ENCODE peak calls at places on chromosomes 12 and 14, in ten cellular contexts. One of them, this sample, is unnamed.

GRCh38 chr12:4116251-4117111 is 157.1 kb upstream of the CCND2 start:
- DNase-seq in Peyer's patch: peak
- DNase-seq in effector memory CD4-positive, alpha-beta T cell: no peak
- DNase-seq in PC-9: no peak
- DNase-seq in cardiac muscle cell: peak
- DNase-seq in SJCRH30: peak
- DNase-seq in HepG2: peak
- DNase-seq in DND-41: no peak
- DNase-seq in CD4-positive, alpha-beta memory T cell: no peak
- DNase-seq in vagina: no peak
- DNase-seq in this sample: no peak

GRCh38 chr14:92609955-92610354 is 96.4 kb downstream of the RIN3 start:
- DNase-seq in Peyer's patch: no peak
- DNase-seq in effector memory CD4-positive, alpha-beta T cell: no peak
- DNase-seq in PC-9: no peak
- DNase-seq in cardiac muscle cell: peak
- DNase-seq in SJCRH30: no peak
- DNase-seq in HepG2: no peak
- DNase-seq in DND-41: no peak
- DNase-seq in CD4-positive, alpha-beta memory T cell: no peak
- DNase-seq in vagina: no peak
- DNase-seq in this sample: no peak

GRCh38 chr14:103576371-103577024 is 13.7 kb downstream of the COA8 start:
- DNase-seq in Peyer's patch: peak
- DNase-seq in effector memory CD4-positive, alpha-beta T cell: no peak
- DNase-seq in PC-9: peak
- DNase-seq in cardiac muscle cell: peak
- DNase-seq in SJCRH30: peak
- DNase-seq in HepG2: no peak
- DNase-seq in DND-41: no peak
- DNase-seq in CD4-positive, alpha-beta memory T cell: no peak
- DNase-seq in vagina: no peak
- DNase-seq in this sample: no peak

GRCh38 chr14:53963491-53964227 is 7.0 kb upstream of the BMP4 start:
- DNase-seq in Peyer's patch: peak
- DNase-seq in effector memory CD4-positive, alpha-beta T cell: no peak
- DNase-seq in PC-9: peak
- DNase-seq in cardiac muscle cell: peak
- DNase-seq in SJCRH30: no peak
- DNase-seq in HepG2: no peak
- DNase-seq in DND-41: no peak
- DNase-seq in CD4-positive, alpha-beta memory T cell: no peak
- DNase-seq in vagina: no peak
- DNase-seq in this sample: no peak

GRCh38 chr14:51607677-51608076 is 44.0 kb upstream of the FRMD6 start:
- DNase-seq in Peyer's patch: no peak
- DNase-seq in effector memory CD4-positive, alpha-beta T cell: no peak
- DNase-seq in PC-9: no peak
- DNase-seq in cardiac muscle cell: no peak
- DNase-seq in SJCRH30: peak
- DNase-seq in HepG2: no peak
- DNase-seq in DND-41: no peak
- DNase-seq in CD4-positive, alpha-beta memory T cell: no peak
- DNase-seq in vagina: no peak
- DNase-seq in this sample: no peak

GRCh38 chr12:66942741-66943465 is 264.0 kb upstream of the GRIP1 start:
- DNase-seq in Peyer's patch: no peak
- DNase-seq in effector memory CD4-positive, alpha-beta T cell: no peak
- DNase-seq in PC-9: no peak
- DNase-seq in cardiac muscle cell: no peak
- DNase-seq in SJCRH30: peak
- DNase-seq in HepG2: no peak
- DNase-seq in DND-41: no peak
- DNase-seq in CD4-positive, alpha-beta memory T cell: no peak
- DNase-seq in vagina: no peak
- DNase-seq in this sample: no peak

GRCh38 chr12:57756406-57757341 is 1.8 kb downstream of the MARCHF9 start:
- DNase-seq in Peyer's patch: peak
- DNase-seq in effector memory CD4-positive, alpha-beta T cell: peak
- DNase-seq in PC-9: no peak
- DNase-seq in cardiac muscle cell: peak
- DNase-seq in SJCRH30: peak
- DNase-seq in HepG2: no peak
- DNase-seq in DND-41: peak
- DNase-seq in CD4-positive, alpha-beta memory T cell: peak
- DNase-seq in vagina: no peak
- DNase-seq in this sample: peak

GRCh38 chr14:23136566-23137133 is 17.6 kb upstream of the CEBPE start:
- DNase-seq in Peyer's patch: no peak
- DNase-seq in effector memory CD4-positive, alpha-beta T cell: no peak
- DNase-seq in PC-9: no peak
- DNase-seq in cardiac muscle cell: no peak
- DNase-seq in SJCRH30: no peak
- DNase-seq in HepG2: no peak
- DNase-seq in DND-41: no peak
- DNase-seq in CD4-positive, alpha-beta memory T cell: no peak
- DNase-seq in vagina: no peak
- DNase-seq in this sample: no peak

GRCh38 chr12:106498056-106498455 is 84.7 kb upstream of the RFX4 start:
- DNase-seq in Peyer's patch: no peak
- DNase-seq in effector memory CD4-positive, alpha-beta T cell: no peak
- DNase-seq in PC-9: no peak
- DNase-seq in cardiac muscle cell: peak
- DNase-seq in SJCRH30: no peak
- DNase-seq in HepG2: no peak
- DNase-seq in DND-41: no peak
- DNase-seq in CD4-positive, alpha-beta memory T cell: no peak
- DNase-seq in vagina: no peak
- DNase-seq in this sample: no peak

GRCh38 chr12:779745-780734 is 27.7 kb downstream of the WNK1 start:
- DNase-seq in Peyer's patch: no peak
- DNase-seq in effector memory CD4-positive, alpha-beta T cell: no peak
- DNase-seq in PC-9: no peak
- DNase-seq in cardiac muscle cell: peak
- DNase-seq in SJCRH30: no peak
- DNase-seq in HepG2: peak
- DNase-seq in DND-41: no peak
- DNase-seq in CD4-positive, alpha-beta memory T cell: no peak
- DNase-seq in vagina: no peak
- DNase-seq in this sample: no peak

GRCh38 chr14:91323671-91324605 is 79.4 kb upstream of the GPR68 start:
- DNase-seq in Peyer's patch: peak
- DNase-seq in effector memory CD4-positive, alpha-beta T cell: peak
- DNase-seq in PC-9: peak
- DNase-seq in cardiac muscle cell: peak
- DNase-seq in SJCRH30: peak
- DNase-seq in HepG2: peak
- DNase-seq in DND-41: peak
- DNase-seq in CD4-positive, alpha-beta memory T cell: peak
- DNase-seq in vagina: no peak
- DNase-seq in this sample: peak

GRCh38 chr14:88386395-88386794 is 938 bp downstream of the SPATA7 start:
- DNase-seq in Peyer's patch: no peak
- DNase-seq in effector memory CD4-positive, alpha-beta T cell: no peak
- DNase-seq in PC-9: no peak
- DNase-seq in cardiac muscle cell: no peak
- DNase-seq in SJCRH30: no peak
- DNase-seq in HepG2: no peak
- DNase-seq in DND-41: no peak
- DNase-seq in CD4-positive, alpha-beta memory T cell: no peak
- DNase-seq in vagina: no peak
- DNase-seq in this sample: no peak
- H3K27ac ChIP-seq in Peyer's patch: no peak
- H3K27ac ChIP-seq in effector memory CD4-positive, alpha-beta T cell: no peak
- H3K27ac ChIP-seq in PC-9: no peak
- H3K27ac ChIP-seq in cardiac muscle cell: peak
- H3K27ac ChIP-seq in SJCRH30: no peak
- H3K27ac ChIP-seq in HepG2: peak
- H3K27ac ChIP-seq in DND-41: peak
- H3K27ac ChIP-seq in CD4-positive, alpha-beta memory T cell: peak
- H3K27ac ChIP-seq in vagina: peak
- H3K27ac ChIP-seq in this sample: no peak

GRCh38 chr14:75831455-75831854 is 150.3 kb downstream of the TGFB3 start:
- DNase-seq in Peyer's patch: peak
- DNase-seq in effector memory CD4-positive, alpha-beta T cell: peak
- DNase-seq in PC-9: peak
- DNase-seq in cardiac muscle cell: peak
- DNase-seq in SJCRH30: peak
- DNase-seq in HepG2: peak
- DNase-seq in DND-41: peak
- DNase-seq in CD4-positive, alpha-beta memory T cell: peak
- DNase-seq in vagina: no peak
- DNase-seq in this sample: peak

GRCh38 chr14:75831971-75832370 is 149.8 kb downstream of the TGFB3 start:
- DNase-seq in Peyer's patch: peak
- DNase-seq in effector memory CD4-positive, alpha-beta T cell: no peak
- DNase-seq in PC-9: peak
- DNase-seq in cardiac muscle cell: no peak
- DNase-seq in SJCRH30: no peak
- DNase-seq in HepG2: no peak
- DNase-seq in DND-41: no peak
- DNase-seq in CD4-positive, alpha-beta memory T cell: no peak
- DNase-seq in vagina: no peak
- DNase-seq in this sample: no peak

GRCh38 chr14:75835156-75836141 is 146.3 kb downstream of the TGFB3 start:
- DNase-seq in Peyer's patch: no peak
- DNase-seq in effector memory CD4-positive, alpha-beta T cell: no peak
- DNase-seq in PC-9: no peak
- DNase-seq in cardiac muscle cell: no peak
- DNase-seq in SJCRH30: no peak
- DNase-seq in HepG2: peak
- DNase-seq in DND-41: no peak
- DNase-seq in CD4-positive, alpha-beta memory T cell: no peak
- DNase-seq in vagina: no peak
- DNase-seq in this sample: no peak

GRCh38 chr14:75833326-75834020 is 148.3 kb downstream of the TGFB3 start:
- DNase-seq in Peyer's patch: no peak
- DNase-seq in effector memory CD4-positive, alpha-beta T cell: no peak
- DNase-seq in PC-9: no peak
- DNase-seq in cardiac muscle cell: no peak
- DNase-seq in SJCRH30: no peak
- DNase-seq in HepG2: no peak
- DNase-seq in DND-41: no peak
- DNase-seq in CD4-positive, alpha-beta memory T cell: no peak
- DNase-seq in vagina: no peak
- DNase-seq in this sample: no peak

DNA sequence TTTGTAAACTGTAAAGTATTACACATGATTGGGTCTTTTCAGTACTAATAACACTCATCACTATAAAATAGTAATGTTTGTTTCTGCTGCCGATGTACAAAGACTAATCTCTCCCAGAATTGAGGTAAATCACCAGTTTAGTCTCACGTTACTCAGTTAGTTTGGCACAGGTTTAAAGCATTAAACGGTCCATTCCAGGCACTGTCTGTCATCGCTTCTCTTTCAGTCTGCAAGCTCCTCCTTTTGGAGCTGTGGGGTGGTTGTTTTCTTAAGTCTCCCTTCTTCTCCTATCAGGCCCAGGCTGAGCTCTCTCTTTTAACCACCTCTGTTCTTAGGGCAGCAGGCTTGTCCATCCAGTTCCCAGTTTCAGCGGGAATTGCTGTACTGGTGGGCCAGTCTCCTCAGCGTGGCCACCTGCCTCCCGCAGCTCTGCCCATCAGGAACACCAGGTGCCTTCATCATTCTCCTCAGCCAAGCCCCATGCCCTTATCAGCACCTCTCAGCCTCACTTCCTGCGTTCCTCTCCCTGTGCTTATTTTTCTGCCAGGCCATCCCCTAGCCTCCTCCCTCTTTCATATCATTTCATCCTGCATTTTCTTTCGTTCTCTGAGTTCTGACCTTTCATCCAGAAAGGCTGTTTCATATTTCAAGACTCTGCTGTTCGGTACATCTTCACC is 149.0 kb downstream of the TGFB3 start:
- DNase-seq in Peyer's patch: no peak
- DNase-seq in effector memory CD4-positive, alpha-beta T cell: no peak
- DNase-seq in PC-9: peak
- DNase-seq in cardiac muscle cell: peak
- DNase-seq in SJCRH30: no peak
- DNase-seq in HepG2: no peak
- DNase-seq in DND-41: no peak
- DNase-seq in CD4-positive, alpha-beta memory T cell: no peak
- DNase-seq in vagina: no peak
- DNase-seq in this sample: no peak
- H3K27ac ChIP-seq in Peyer's patch: no peak
- H3K27ac ChIP-seq in effector memory CD4-positive, alpha-beta T cell: no peak
- H3K27ac ChIP-seq in PC-9: peak
- H3K27ac ChIP-seq in cardiac muscle cell: peak
- H3K27ac ChIP-seq in SJCRH30: no peak
- H3K27ac ChIP-seq in HepG2: no peak
- H3K27ac ChIP-seq in DND-41: no peak
- H3K27ac ChIP-seq in CD4-positive, alpha-beta memory T cell: no peak
- H3K27ac ChIP-seq in vagina: peak
- H3K27ac ChIP-seq in this sample: no peak

GRCh38 chr14:52729585-52729924 is 411 bp upstream of the STYX start:
- DNase-seq in Peyer's patch: no peak
- DNase-seq in effector memory CD4-positive, alpha-beta T cell: no peak
- DNase-seq in PC-9: no peak
- DNase-seq in cardiac muscle cell: no peak
- DNase-seq in SJCRH30: no peak
- DNase-seq in HepG2: no peak
- DNase-seq in DND-41: no peak
- DNase-seq in CD4-positive, alpha-beta memory T cell: no peak
- DNase-seq in vagina: no peak
- DNase-seq in this sample: no peak
- H3K27ac ChIP-seq in Peyer's patch: peak
- H3K27ac ChIP-seq in effector memory CD4-positive, alpha-beta T cell: peak
- H3K27ac ChIP-seq in PC-9: peak
- H3K27ac ChIP-seq in cardiac muscle cell: peak
- H3K27ac ChIP-seq in SJCRH30: no peak
- H3K27ac ChIP-seq in HepG2: peak
- H3K27ac ChIP-seq in DND-41: peak
- H3K27ac ChIP-seq in CD4-positive, alpha-beta memory T cell: peak
- H3K27ac ChIP-seq in vagina: peak
- H3K27ac ChIP-seq in this sample: peak

GRCh38 chr14:102196008-102196407 is 56.3 kb downstream of the WDR20 start:
- DNase-seq in Peyer's patch: no peak
- DNase-seq in effector memory CD4-positive, alpha-beta T cell: no peak
- DNase-seq in PC-9: no peak
- DNase-seq in cardiac muscle cell: no peak
- DNase-seq in SJCRH30: no peak
- DNase-seq in HepG2: no peak
- DNase-seq in DND-41: no peak
- DNase-seq in CD4-positive, alpha-beta memory T cell: no peak
- DNase-seq in vagina: no peak
- DNase-seq in this sample: no peak
- H3K27ac ChIP-seq in Peyer's patch: no peak
- H3K27ac ChIP-seq in effector memory CD4-positive, alpha-beta T cell: no peak
- H3K27ac ChIP-seq in PC-9: no peak
- H3K27ac ChIP-seq in cardiac muscle cell: no peak
- H3K27ac ChIP-seq in SJCRH30: no peak
- H3K27ac ChIP-seq in HepG2: no peak
- H3K27ac ChIP-seq in DND-41: no peak
- H3K27ac ChIP-seq in CD4-positive, alpha-beta memory T cell: no peak
- H3K27ac ChIP-seq in vagina: no peak
- H3K27ac ChIP-seq in this sample: no peak

This sample was measured in CD8-positive, alpha-beta T cell.